ENCODE peak calls at places on chromosomes 4 and X, in five cellular contexts. O, U, B, K and R are unnamed samples.

GRCh38 chrX:151370906-151371305 is 26.1 kb upstream of the VMA21 start:
- DNase-seq in O (no peak), U (no peak), B (no peak), K (no peak), R (no peak)

GRCh38 chrX:13001961-13002671 is 27.2 kb downstream of the TMSB4X start:
- DNase-seq in O (peak), U (no peak), B (no peak), K (no peak), R (no peak)

GRCh38 chr4:28229092-28229491 is 1368.5 kb downstream of the STIM2 start:
- DNase-seq in O (no peak), U (no peak), B (no peak), K (no peak), R (no peak)

GRCh38 chr4:6410078-6410477 is 62.3 kb downstream of the PPP2R2C start:
- DNase-seq in O (no peak), U (no peak), B (no peak), K (no peak), R (no peak)

GRCh38 chr4:8353912-8354453 is 84.4 kb downstream of the HTRA3 start:
- DNase-seq in O (no peak), U (peak), B (no peak), K (no peak), R (no peak)

GRCh38 chr4:43525646-43526045 is 633.1 kb downstream of the GRXCR1 start:
- DNase-seq in O (no peak), U (no peak), B (no peak), K (no peak), R (no peak)

GRCh38 chr4:41525129-41525528 is 12.8 kb upstream of the LIMCH1 start:
- DNase-seq in O (no peak), U (peak), B (no peak), K (no peak), R (no peak)

GRCh38 chr4:182449960-182450359 is 206.8 kb downstream of the TENM3 start:
- DNase-seq in O (no peak), U (no peak), B (no peak), K (no peak), R (no peak)

GRCh38 chr4:38109896-38110295 is 149.7 kb downstream of the PTTG2 start:
- DNase-seq in O (no peak), U (no peak), B (no peak), K (no peak), R (no peak)

GRCh38 chrX:53595266-53595810 is 91.2 kb downstream of the HUWE1 start:
- DNase-seq in O (no peak), U (no peak), B (no peak), K (no peak), R (no peak)

GRCh38 chr4:27714073-27714472 is 853.4 kb downstream of the STIM2 start:
- DNase-seq in O (no peak), U (no peak), B (no peak), K (no peak), R (no peak)

GRCh38 chr4:88792268-88792781 is 94.7 kb upstream of the NAP1L5 start:
- DNase-seq in O (no peak), U (peak), B (no peak), K (no peak), R (no peak)

GRCh38 chrX:31743004-31743403 is 671.2 kb upstream of the FTHL17 start:
- DNase-seq in O (no peak), U (no peak), B (no peak), K (no peak), R (no peak)

GRCh38 chr4:102832105-102832504 is 4.8 kb upstream of the UBE2D3 start:
- DNase-seq in O (no peak), U (no peak), B (no peak), K (no peak), R (no peak)

GRCh38 chrX:103878466-103879151 is 46.6 kb upstream of the RAB9B start:
- DNase-seq in O (no peak), U (peak), B (no peak), K (no peak), R (no peak)

GRCh38 chrX:153477039-153477438 is 6.7 kb upstream of the HAUS7 start:
- DNase-seq in O (no peak), U (no peak), B (no peak), K (no peak), R (no peak)

GRCh38 chr4:53026233-53026632 is 164.1 kb downstream of the RASL11B start:
- DNase-seq in O (no peak), U (no peak), B (no peak), K (no peak), R (no peak)

GRCh38 chrX:14591976-14592375 is 62.6 kb downstream of the GLRA2 start:
- DNase-seq in O (no peak), U (no peak), B (no peak), K (no peak), R (no peak)

GRCh38 chrX:102832661-102833060 is 104.4 kb upstream of the RAB40AL start:
- DNase-seq in O (no peak), U (peak), B (no peak), K (no peak), R (no peak)

GRCh38 chrX:53882331-53882730 is 161.9 kb downstream of the PHF8 start:
- DNase-seq in O (no peak), U (peak), B (no peak), K (no peak), R (no peak)

GRCh38 chr4:102449751-102450352 is 51.3 kb upstream of the NFKB1 start:
- DNase-seq in O (peak), U (peak), B (peak), K (peak), R (peak)

GRCh38 chrX:119758682-119759332 is 419 bp downstream of the SOWAHD start:
- DNase-seq in O (peak), U (no peak), B (peak), K (no peak), R (peak)

GRCh38 chrX:68660746-68661145 is 13.3 kb downstream of the STARD8 start:
- DNase-seq in O (no peak), U (no peak), B (no peak), K (no peak), R (no peak)

GRCh38 chr4:152850377-152850776 is 70.6 kb downstream of the ARFIP1 start:
- DNase-seq in O (peak), U (peak), B (peak), K (no peak), R (no peak)